ENCODE peak calls at places on chromosomes 2 and 18, in four cellular contexts. Q is choroid plexus epithelial cell, O is adrenal gland, A is IMR-90. K is an unnamed sample.

GRCh38 chr2:26432856-26433255 is 31.1 kb downstream of the DRC1 start:
- DNase-seq in Q (no peak), O (no peak), A (no peak), K (no peak)

GRCh38 chr2:23925702-23926288 is 1.1 kb downstream of the ATAD2B start:
- DNase-seq in Q (peak; percentile 76), O (peak; percentile 86), A (peak; percentile 68), K (no peak)

GRCh38 chr18:36809590-36810381 is 19.0 kb downstream of the TPGS2 start:
- DNase-seq in Q (peak; percentile 83), O (peak; percentile 77), A (peak; percentile 79), K (peak; percentile 29)

GRCh38 chr2:211347328-211347727 is 790.9 kb downstream of the CPS1 start:
- DNase-seq in Q (no peak), O (no peak), A (no peak), K (no peak)

GRCh38 chr2:159009940-159010339 is 41.5 kb downstream of the TANC1 start:
- DNase-seq in Q (peak; percentile 49), O (no peak), A (peak; percentile 16), K (no peak)

GRCh38 chr2:16546128-16546754 is 119.4 kb downstream of the CYRIA start:
- DNase-seq in Q (peak; percentile 64), O (no peak), A (peak; percentile 36), K (no peak)

GRCh38 chr2:115386465-115386864 is 944.0 kb downstream of the DPP10 start:
- DNase-seq in Q (no peak), O (no peak), A (no peak), K (no peak)

GRCh38 chr2:227460079-227460485 is 11.9 kb upstream of the AGFG1 start:
- DNase-seq in Q (peak; percentile 56), O (peak; percentile 65), A (peak; percentile 65), K (no peak)

DNA sequence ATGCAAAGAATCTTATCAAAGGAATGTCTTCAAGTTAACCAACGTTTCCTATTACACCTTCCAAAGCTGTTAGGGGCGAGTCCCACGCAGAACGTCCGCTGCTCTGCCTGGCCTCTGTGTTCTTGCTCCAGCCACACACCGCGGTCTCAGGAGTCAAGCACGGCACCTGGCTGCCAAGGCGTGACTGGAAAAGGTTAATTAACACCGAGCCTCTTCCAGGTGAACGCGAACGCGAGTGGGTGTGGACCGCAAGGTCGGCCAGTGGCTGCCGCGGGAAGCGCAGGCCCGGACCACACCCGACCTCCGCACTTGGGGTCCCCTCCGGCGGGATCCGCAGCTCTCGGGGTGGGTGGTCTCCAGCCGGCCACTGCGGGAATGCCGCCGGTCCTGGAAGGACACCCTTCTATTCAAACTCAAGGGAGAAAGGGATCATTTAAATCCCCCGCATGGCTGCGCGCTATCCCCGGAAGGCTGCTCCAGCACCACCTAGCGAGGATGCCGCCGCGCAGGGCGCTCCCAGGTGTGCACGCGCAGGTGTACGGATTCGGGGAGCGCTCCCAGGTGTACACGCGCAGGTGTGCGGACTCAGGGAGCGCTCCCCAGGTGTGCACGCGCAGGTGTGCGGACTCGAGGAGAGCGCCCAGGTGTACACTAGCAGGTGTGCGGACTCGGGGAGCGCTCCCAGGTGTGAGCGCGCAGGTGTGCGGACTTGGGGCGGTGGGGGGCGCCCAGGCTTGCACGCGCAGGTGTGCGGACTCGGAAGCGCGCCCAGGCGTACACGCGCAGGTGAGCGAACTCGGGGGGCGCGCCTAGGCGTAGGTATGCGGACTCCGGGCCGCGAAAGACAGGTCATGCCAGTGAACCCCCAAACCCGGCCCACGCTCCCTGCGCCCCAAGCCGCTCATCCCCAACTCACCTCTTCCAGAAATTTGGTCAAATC is 662 bp downstream of the CYB5A start:
- DNase-seq in Q (no peak), O (no peak), A (no peak), K (peak; percentile 26)
- TF ChIP-seq CTCF in Q (peak; percentile 47), O (no peak), A (no peak), K (peak; percentile 7)

GRCh38 chr2:187299122-187299906 is 148.7 kb downstream of the CALCRL start:
- DNase-seq in Q (peak; percentile 68), O (no peak), A (no peak), K (no peak)
- TF ChIP-seq CTCF in Q (peak; percentile 39), O (no peak), A (peak; percentile 27), K (peak; percentile 22)

DNA sequence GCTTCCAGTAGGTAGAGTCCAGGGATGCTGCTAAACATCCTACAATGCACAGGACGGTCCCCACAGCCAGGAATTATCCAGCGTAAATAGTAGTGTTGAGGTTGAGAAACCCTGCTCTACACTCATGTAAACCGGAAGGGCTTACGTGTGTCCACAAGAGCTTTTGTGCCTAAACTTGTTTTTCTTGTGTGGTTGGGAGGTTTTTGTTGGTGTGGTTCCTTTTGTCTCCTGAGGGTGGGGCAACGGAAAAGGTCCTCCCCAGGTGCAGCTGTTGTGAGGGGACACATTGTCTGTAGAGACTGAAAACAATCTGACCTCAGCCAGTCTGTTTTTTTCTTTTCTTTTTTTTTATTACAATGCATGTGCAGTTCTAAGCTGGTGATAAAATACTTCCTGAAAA is 72.7 kb upstream of the MGAT5 start:
- DNase-seq in Q (no peak), O (no peak), A (no peak), K (no peak)
- TF ChIP-seq CTCF in Q (no peak), O (no peak), A (no peak), K (no peak)

GRCh38 chr2:46091004-46091403 is 206.2 kb upstream of the EPAS1 start:
- DNase-seq in Q (no peak), O (no peak), A (no peak), K (no peak)
- TF ChIP-seq CTCF in Q (peak; percentile 24), O (no peak), A (no peak), K (peak; percentile 19)

GRCh38 chr2:164073758-164074094 is 337.9 kb upstream of the FIGN start:
- DNase-seq in Q (no peak), O (no peak), A (no peak), K (no peak)
- TF ChIP-seq CTCF in Q (no peak), O (no peak), A (no peak), K (no peak)

GRCh38 chr2:219908538-219908937 is 281.1 kb downstream of the SLC4A3 start:
- DNase-seq in Q (no peak), O (no peak), A (no peak), K (no peak)
- TF ChIP-seq CTCF in Q (no peak), O (no peak), A (no peak), K (no peak)

K was measured in dorsolateral prefrontal cortex.